ENCODE peak calls at places on chromosomes 7 and 10, in four cellular contexts. N, P, D and Y are unnamed samples.

GRCh38 chr10:15238553-15239335 is 70.3 kb upstream of the NMT2 start:
- DNase-seq in N (peak; percentile 28), P (peak; percentile 82), D (peak; percentile 52), Y (peak; percentile 41)

GRCh38 chr10:17671307-17671706 is 27.4 kb downstream of the STAM start:
- DNase-seq in N (peak; percentile 25), P (peak; percentile 45), D (no peak), Y (no peak)

GRCh38 chr10:77799352-77799751 is 127.2 kb downstream of the DLG5 start:
- DNase-seq in N (no peak), P (peak; percentile 33), D (no peak), Y (peak; percentile 59)

GRCh38 chr7:27147211-27148030 is at the start of gene HOXA6:
- DNase-seq in N (no peak), P (no peak), D (no peak), Y (no peak)

GRCh38 chr7:41568135-41568534 is 134.8 kb downstream of the INHBA start:
- DNase-seq in N (no peak), P (no peak), D (no peak), Y (no peak)

GRCh38 chr7:141754939-141755338 is 9.0 kb upstream of the TAS2R3 start:
- DNase-seq in N (peak; percentile 30), P (peak; percentile 16), D (no peak), Y (peak; percentile 9)

GRCh38 chr10:22605168-22605567 is 109.2 kb downstream of the PIP4K2A start:
- DNase-seq in N (peak; percentile 67), P (peak; percentile 80), D (no peak), Y (no peak)

GRCh38 chr7:145624618-145625017 is 492.0 kb upstream of the CNTNAP2 start:
- DNase-seq in N (no peak), P (peak; percentile 7), D (no peak), Y (no peak)

GRCh38 chr10:47046321-47047126 is 135.3 kb downstream of the PTPN20 start:
- DNase-seq in N (no peak), P (no peak), D (no peak), Y (no peak)

GRCh38 chr10:58651040-58651439 is 138.4 kb downstream of the BICC1 start:
- DNase-seq in N (peak; percentile 82), P (peak; percentile 75), D (peak; percentile 4), Y (no peak)

GRCh38 chr7:139043823-139044812 is 8.3 kb upstream of the ZC3HAV1L start:
- DNase-seq in N (no peak), P (peak; percentile 68), D (no peak), Y (peak; percentile 73)